ENCODE peak calls at places on chromosome 2, in four cellular contexts. M, Y, U and Q are unnamed samples.

GRCh38 chr2:57965219-57965618 is 81.4 kb upstream of the VRK2 start:
- DNase-seq in U (no peak), Y (no peak), M (no peak), Q (no peak)

GRCh38 chr2:182655750-182656149 is 60.3 kb upstream of the DNAJC10 start:
- DNase-seq in M (no peak), Y (no peak), U (no peak), Q (no peak)

GRCh38 chr2:25115902-25116301 is 52.5 kb downstream of the POMC start:
- DNase-seq in U (peak), Y (no peak), M (peak), Q (peak)

GRCh38 chr2:3486047-3487027 is 33.0 kb downstream of the ADI1 start:
- DNase-seq in M (no peak), Y (no peak), U (no peak), Q (no peak)

GRCh38 chr2:130836501-130837174 is at the start of gene ARHGEF4:
- DNase-seq in U (no peak), Y (no peak), M (no peak), Q (no peak)

GRCh38 chr2:212709287-212709686 is 170.7 kb upstream of the ERBB4 start:
- DNase-seq in U (no peak), Y (no peak), M (no peak), Q (no peak)

GRCh38 chr2:70516596-70516995 is 37.0 kb downstream of the TGFA start:
- DNase-seq in M (no peak), Y (no peak), U (no peak), Q (no peak)

GRCh38 chr2:138207531-138207930 is 243.3 kb downstream of the HNMT start:
- DNase-seq in U (no peak), Y (no peak), M (no peak), Q (no peak)

GRCh38 chr2:23695214-23696162 is 231.4 kb downstream of the ATAD2B start:
- DNase-seq in M (no peak), U (no peak), Y (no peak), Q (no peak)

GRCh38 chr2:156947261-156947660 is 310.2 kb upstream of the GALNT5 start:
- DNase-seq in Y (no peak), M (no peak), U (no peak), Q (no peak)

GRCh38 chr2:31347788-31348187 is 66.8 kb downstream of the XDH start:
- DNase-seq in Y (no peak), U (peak), M (peak), Q (peak)

GRCh38 chr2:239302083-239302807 is 98.6 kb downstream of the HDAC4 start:
- DNase-seq in M (no peak), Y (no peak), U (no peak), Q (no peak)

GRCh38 chr2:58235988-58236387 is 5.1 kb downstream of the FANCL start:
- DNase-seq in U (no peak), Y (no peak), M (no peak), Q (no peak)

GRCh38 chr2:132421198-132421780 is 4.7 kb downstream of the GPR39 start:
- DNase-seq in Y (no peak), M (no peak), U (no peak), Q (no peak)
- H3K4me3 ChIP-seq in Y (no peak), M (no peak), U (no peak), Q (no peak)

DNA sequence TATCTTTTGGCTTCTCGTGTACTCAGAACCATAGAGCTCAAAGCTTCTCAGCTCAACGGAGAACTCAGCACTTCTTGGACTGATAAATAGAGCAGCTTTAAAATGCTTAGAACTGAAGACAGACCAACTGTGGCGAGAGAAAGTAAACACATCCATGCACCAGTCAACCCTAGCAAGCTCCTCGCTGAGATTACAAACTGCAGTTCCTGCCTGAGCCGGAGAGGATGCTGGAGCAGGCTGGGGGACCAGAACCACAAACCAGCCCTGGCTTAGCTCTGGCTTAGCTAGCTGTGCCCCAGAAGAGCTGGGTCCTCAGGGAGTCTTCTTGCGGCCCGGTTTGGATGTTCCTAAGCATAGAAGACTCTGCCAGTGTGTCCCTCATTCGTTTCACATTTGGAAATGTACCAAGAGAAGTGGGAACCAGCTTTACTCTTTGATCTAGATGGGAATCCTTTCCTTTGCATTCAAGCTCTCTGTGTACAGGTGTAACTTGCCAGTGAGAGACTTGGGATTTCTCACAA is 5.6 kb downstream of the PAX8 start:
- DNase-seq in U (no peak), M (peak), Y (no peak), Q (no peak)
- TF ChIP-seq CTCF in U (no peak), M (peak), Y (no peak), Q (no peak)

GRCh38 chr2:38038682-38039081 is 37.3 kb downstream of the CYP1B1 start:
- DNase-seq in U (no peak), M (no peak), Y (no peak), Q (no peak)

GRCh38 chr2:38037325-38037724 is 38.6 kb downstream of the CYP1B1 start:
- DNase-seq in M (no peak), Y (no peak), U (no peak), Q (no peak)

GRCh38 chr2:38039511-38039910 is 36.4 kb downstream of the CYP1B1 start:
- DNase-seq in M (no peak), Y (no peak), U (no peak), Q (no peak)

GRCh38 chr2:38039111-38039510 is 36.8 kb downstream of the CYP1B1 start:
- DNase-seq in U (no peak), Y (no peak), M (no peak), Q (no peak)

GRCh38 chr2:38037757-38038615 is 38.0 kb downstream of the CYP1B1 start:
- DNase-seq in Y (peak), M (no peak), U (peak), Q (no peak)
- H3K4me3 ChIP-seq in Y (peak), M (peak), U (peak), Q (peak)

GRCh38 chr2:153967248-153967973 is 95.7 kb downstream of the GALNT13 start:
- DNase-seq in U (no peak), Y (no peak), M (no peak), Q (no peak)
- TF ChIP-seq CTCF in U (no peak), Y (no peak), M (no peak), Q (no peak)

GRCh38 chr2:6652271-6652670 is 213.4 kb downstream of the CMPK2 start:
- DNase-seq in M (no peak), U (no peak), Y (no peak), Q (no peak)
- H3K4me3 ChIP-seq in M (no peak), U (no peak), Y (no peak), Q (no peak)

GRCh38 chr2:167965907-167966306 is 281.5 kb downstream of the STK39 start:
- DNase-seq in U (no peak), M (no peak), Y (no peak), Q (no peak)

GRCh38 chr2:167966367-167966766 is 281.0 kb downstream of the STK39 start:
- DNase-seq in M (no peak), Y (no peak), U (no peak), Q (no peak)

GRCh38 chr2:167963899-167964649 is 283.3 kb downstream of the STK39 start:
- DNase-seq in M (no peak), Y (no peak), U (no peak), Q (no peak)

GRCh38 chr2:167962436-167963226 is 284.8 kb downstream of the STK39 start:
- DNase-seq in U (no peak), M (no peak), Y (no peak), Q (no peak)

DNA sequence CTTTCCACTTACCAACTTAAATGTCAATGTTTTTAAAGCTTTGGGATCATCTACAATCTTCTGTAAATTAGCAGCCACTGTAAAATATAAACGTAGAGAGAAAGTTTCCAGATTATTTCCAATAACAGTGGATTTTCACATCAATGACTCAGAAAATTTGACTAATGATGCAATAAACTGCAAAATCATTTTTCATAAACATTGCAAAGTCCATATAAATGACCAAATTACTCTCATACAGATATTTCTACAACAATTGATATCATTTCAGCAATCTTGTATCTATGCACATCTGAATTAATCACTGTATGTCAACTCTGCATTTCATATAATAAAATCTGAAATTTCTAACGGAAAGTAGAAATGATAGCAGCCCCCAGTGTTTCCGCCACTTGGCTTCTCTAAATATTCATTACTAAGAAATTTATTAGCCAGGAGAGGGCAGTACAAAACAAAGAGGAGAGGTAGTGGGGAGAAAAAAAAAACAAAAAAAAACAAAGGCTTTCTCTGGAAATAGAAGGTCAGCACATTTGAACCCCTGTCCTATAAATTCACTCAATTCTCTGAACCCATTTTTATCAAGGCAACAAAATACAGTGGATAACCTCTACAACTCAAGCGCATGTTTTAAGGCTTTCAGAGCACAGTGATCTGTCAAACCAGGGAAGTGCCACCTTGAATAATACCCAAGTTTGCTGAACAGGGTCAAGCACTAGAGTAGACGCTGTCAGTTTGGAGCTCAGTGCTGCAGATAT is 282.6 kb downstream of the STK39 start:
- DNase-seq in Y (no peak), U (no peak), M (no peak), Q (no peak)
- TF ChIP-seq CTCF in Y (no peak), U (peak), M (peak), Q (no peak)

DNA sequence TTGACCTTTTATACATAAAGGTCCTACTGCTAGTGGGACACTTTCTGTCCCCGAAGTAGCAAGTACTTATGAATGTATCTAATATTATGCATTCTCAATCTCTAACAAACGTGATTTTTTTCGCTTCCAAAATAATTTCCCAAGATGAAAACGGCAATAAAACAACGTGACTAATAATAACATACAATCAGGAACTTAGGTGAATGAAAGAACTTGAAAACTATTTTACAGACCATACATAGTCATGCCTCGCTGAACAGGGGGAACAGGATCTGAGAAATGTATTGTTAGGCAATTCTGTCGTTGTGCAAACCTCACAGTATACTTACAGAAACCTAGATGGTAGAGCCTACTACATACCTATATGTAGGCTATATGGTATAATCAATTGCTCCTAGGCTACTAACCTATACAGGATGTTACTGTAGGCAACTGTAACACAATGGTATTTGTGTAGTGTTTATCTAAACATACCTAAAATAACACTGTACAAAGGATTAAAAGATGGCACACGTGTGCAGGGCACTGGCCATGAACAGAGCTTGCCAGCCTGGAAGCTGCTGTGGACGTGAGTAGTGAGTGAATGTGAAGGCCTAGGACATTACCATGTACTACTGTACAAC is 2.5 kb downstream of the RTN4 start:
- DNase-seq in Y (no peak), M (no peak), U (no peak), Q (no peak)
- H3K4me3 ChIP-seq in Y (peak), M (peak), U (peak), Q (peak)

GRCh38 chr2:174683392-174683759 is 80.9 kb downstream of the CHRNA1 start:
- DNase-seq in Y (no peak), U (no peak), M (no peak), Q (no peak)
- TF ChIP-seq CTCF in Y (no peak), U (peak), M (peak), Q (peak)

GRCh38 chr2:104853926-104854506 is at the start of gene POU3F3:
- DNase-seq in U (no peak), Y (no peak), M (no peak), Q (no peak)

GRCh38 chr2:104853401-104853925 is 452 bp upstream of the POU3F3 start:
- DNase-seq in Y (no peak), M (no peak), U (no peak), Q (no peak)

GRCh38 chr2:104855174-104856085 is 1.5 kb downstream of the POU3F3 start:
- DNase-seq in M (no peak), Y (no peak), U (no peak), Q (no peak)

GRCh38 chr2:104856086-104856972 is 2.4 kb downstream of the POU3F3 start:
- DNase-seq in M (no peak), U (no peak), Y (no peak), Q (no peak)

GRCh38 chr2:104854507-104855173 is 725 bp downstream of the POU3F3 start:
- DNase-seq in Y (no peak), M (no peak), U (no peak), Q (no peak)
- H3K4me3 ChIP-seq in Y (no peak), M (no peak), U (no peak), Q (no peak)